ENCODE peak calls at places on chromosomes 3 and 15, in four cellular contexts. M is thyroid gland, K is K562, D is heart left ventricle. I is an unnamed sample.

GRCh38 chr3:95154775-95155174 is 1091.9 kb downstream of the NSUN3 start:
- DNase-seq in K (no peak), M (no peak), D (no peak), I (no peak)

GRCh38 chr3:24496529-24497482 is 2.2 kb upstream of the THRB start:
- DNase-seq in K (peak; percentile 92), D (peak; percentile 85), M (peak; percentile 89), I (peak; percentile 94)

GRCh38 chr3:34783881-34784280 is 855.4 kb upstream of the ARPP21 start:
- DNase-seq in M (no peak), D (no peak), K (no peak), I (no peak)

GRCh38 chr15:64695571-64695992 is 79.8 kb downstream of the RBPMS2 start:
- DNase-seq in K (peak; percentile 91), D (no peak), M (no peak), I (peak; percentile 55)

GRCh38 chr3:13607821-13608620 is 59.1 kb downstream of the FBLN2 start:
- DNase-seq in M (no peak), K (no peak), D (peak; percentile 21), I (peak; percentile 8)

GRCh38 chr3:116087431-116087830 is 357.9 kb downstream of the LSAMP start:
- DNase-seq in M (no peak), D (no peak), K (no peak), I (no peak)

GRCh38 chr15:23504003-23504402 is 57.0 kb upstream of the GOLGA6L2 start:
- DNase-seq in M (no peak), D (no peak), K (no peak), I (no peak)

GRCh38 chr3:41448396-41448795 is 249.1 kb downstream of the CTNNB1 start:
- DNase-seq in M (no peak), D (no peak), K (peak; percentile 3), I (no peak)

GRCh38 chr15:66649235-66649984 is 52.6 kb upstream of the SMAD6 start:
- DNase-seq in D (no peak), K (no peak), M (no peak), I (no peak)

GRCh38 chr15:82851981-82852511 is 42.6 kb downstream of the WHAMM start:
- DNase-seq in M (no peak), D (no peak), K (no peak), I (peak; percentile 12)

GRCh38 chr3:146781059-146781458 is 175.9 kb upstream of the PLSCR5 start:
- DNase-seq in K (no peak), D (no peak), M (no peak), I (no peak)

GRCh38 chr3:38519000-38519399 is 22.9 kb downstream of the EXOG start:
- DNase-seq in M (no peak), K (no peak), D (no peak), I (no peak)

GRCh38 chr3:30578479-30578878 is 27.9 kb upstream of the TGFBR2 start:
- DNase-seq in K (no peak), D (peak; percentile 46), M (no peak), I (no peak)

GRCh38 chr3:39103324-39103693 is 4.1 kb downstream of the GORASP1 start:
- DNase-seq in D (no peak), M (no peak), K (peak; percentile 22), I (no peak)

GRCh38 chr3:127458698-127459097 is 131.8 kb downstream of the TPRA1 start:
- DNase-seq in K (peak; percentile 41), M (peak; percentile 20), D (no peak), I (peak; percentile 12)

GRCh38 chr3:29274667-29275066 is 6.2 kb upstream of the RBMS3 start:
- DNase-seq in M (no peak), D (no peak), K (no peak), I (no peak)

GRCh38 chr3:127226946-127227842 is 34.3 kb downstream of the PRR23E start:
- DNase-seq in M (no peak), D (no peak), K (peak; percentile 9), I (peak; percentile 15)

GRCh38 chr15:88658972-88659931 is 20.4 kb downstream of the ISG20 start:
- DNase-seq in D (no peak), M (no peak), K (no peak), I (no peak)

GRCh38 chr15:89774492-89774891 is 1.6 kb upstream of the MESP2 start:
- DNase-seq in M (no peak), K (no peak), D (no peak), I (no peak)

GRCh38 chr3:112979244-112979832 is 4.4 kb upstream of the CD200R1 start:
- DNase-seq in M (no peak), K (peak; percentile 31), D (no peak), I (no peak)

GRCh38 chr3:69212411-69213160 is 90.2 kb upstream of the LMOD3 start:
- DNase-seq in K (peak; percentile 5), D (no peak), M (no peak), I (no peak)

GRCh38 chr15:56734013-56734625 is 810 bp upstream of the ZNF280D start:
- DNase-seq in D (no peak), M (peak; percentile 11), K (peak; percentile 21), I (no peak)

GRCh38 chr15:96276438-96277210 is 53.9 kb upstream of the NR2F2 start:
- DNase-seq in D (no peak), M (no peak), K (no peak), I (no peak)

GRCh38 chr3:110900583-110900982 is 171.0 kb upstream of the NECTIN3 start:
- DNase-seq in D (no peak), K (no peak), M (no peak), I (no peak)

GRCh38 chr3:4533489-4534443 is 40.6 kb downstream of the ITPR1 start:
- DNase-seq in D (no peak), M (peak; percentile 97), K (peak; percentile 90), I (peak; percentile 40)

GRCh38 chr3:121759541-121760202 is 10.1 kb upstream of the GOLGB1 start:
- DNase-seq in K (no peak), D (no peak), M (no peak), I (no peak)

GRCh38 chr15:75420698-75421097 is 30.8 kb downstream of the SIN3A start:
- DNase-seq in K (no peak), D (no peak), M (no peak), I (no peak)

GRCh38 chr15:88057836-88058235 is 198.7 kb downstream of the NTRK3 start:
- DNase-seq in M (no peak), D (no peak), K (no peak), I (no peak)

GRCh38 chr3:152611905-152612304 is 223.0 kb upstream of the P2RY1 start:
- DNase-seq in D (no peak), M (peak; percentile 42), K (no peak), I (no peak)

GRCh38 chr15:60471314-60471713 is 7.6 kb downstream of the ICE2 start:
- DNase-seq in D (no peak), K (no peak), M (no peak), I (no peak)

GRCh38 chr15:89993344-89993743 is 7.8 kb upstream of the ZNF710 start:
- DNase-seq in M (no peak), K (no peak), D (no peak), I (no peak)

GRCh38 chr3:132262956-132263355 is 54.3 kb upstream of the ACP3 start:
- DNase-seq in M (no peak), K (no peak), D (no peak), I (no peak)
- TF ChIP-seq POLR2A in M (no peak), K (no peak), D (no peak), I (no peak)

DNA sequence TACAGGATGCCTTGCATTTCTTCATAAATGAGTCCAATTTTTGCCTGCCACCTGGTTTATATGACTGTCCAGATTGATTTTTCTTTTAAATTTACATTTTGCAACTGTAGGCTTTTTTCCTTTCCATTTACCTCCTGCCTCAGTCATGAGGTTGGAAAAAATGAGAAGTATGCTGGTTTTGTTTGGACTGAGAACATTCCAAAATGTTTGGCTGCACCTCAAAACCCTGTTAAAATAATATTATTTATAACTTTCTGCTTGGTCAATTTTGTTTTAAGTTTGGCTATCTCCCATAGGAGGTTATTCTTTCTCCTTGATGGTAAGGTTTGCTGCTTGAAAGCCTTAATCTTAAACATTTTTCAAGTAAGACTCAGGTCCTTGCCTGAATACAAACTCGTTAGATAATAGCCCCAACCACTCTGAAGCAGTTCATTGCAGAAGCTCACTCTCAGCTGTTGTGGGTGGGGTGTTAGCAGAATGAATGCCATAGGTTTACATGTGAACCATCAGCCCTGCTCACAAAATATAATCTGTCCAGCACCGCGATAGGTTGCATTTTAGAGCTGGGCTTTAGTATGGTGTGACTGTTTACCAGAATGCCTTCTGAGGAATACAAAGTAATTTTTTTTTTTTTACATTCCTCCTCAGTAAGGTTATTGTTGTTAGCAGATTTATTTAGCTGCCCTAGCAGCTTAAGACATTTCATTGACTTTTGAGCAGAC is 630.9 kb upstream of the KCNMB2 start:
- DNase-seq in D (no peak), M (peak; percentile 28), K (no peak), I (no peak)
- TF ChIP-seq POLR2A in D (no peak), M (peak; percentile 14), K (no peak), I (no peak)

DNA sequence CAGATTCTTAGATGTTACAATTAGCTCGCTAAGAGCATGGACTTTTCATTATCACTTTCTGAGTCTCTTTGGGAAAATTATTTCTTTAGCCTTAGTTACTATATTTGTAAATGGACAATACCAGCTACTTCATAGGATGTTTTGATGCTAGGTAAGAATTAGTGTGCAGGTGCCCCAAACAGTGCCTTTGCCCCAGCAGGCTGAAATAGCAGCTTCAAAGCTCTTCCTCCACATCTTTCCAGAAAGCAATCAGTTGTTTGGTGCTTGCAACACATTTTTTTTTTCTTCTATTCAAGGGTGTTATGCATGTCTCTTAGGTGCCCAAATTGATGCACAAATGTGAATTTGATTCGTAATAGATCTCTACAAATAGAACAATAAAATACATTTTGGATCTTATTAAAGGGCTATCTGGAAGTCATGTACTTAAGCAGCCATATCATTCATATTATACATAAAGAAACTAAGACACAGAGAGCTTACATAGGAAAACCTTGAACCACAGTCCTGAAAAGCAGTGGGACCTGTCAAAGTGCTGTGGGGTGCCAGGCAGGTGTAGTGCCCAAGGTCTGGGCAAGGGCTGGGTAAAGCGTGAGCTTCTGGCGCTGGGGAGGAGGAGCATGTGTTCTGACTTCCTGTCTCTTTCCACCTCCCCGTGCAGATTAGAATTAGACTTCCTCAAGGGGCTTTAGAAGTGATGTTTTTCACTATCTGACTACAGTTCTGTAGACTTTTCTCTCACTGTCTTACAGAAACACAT is 62.9 kb downstream of the FNDC3B start:
- DNase-seq in M (peak; percentile 33), K (no peak), D (no peak), I (peak; percentile 64)
- TF ChIP-seq POLR2A in M (no peak), K (no peak), D (no peak), I (no peak)

GRCh38 chr3:56683122-56683817 is at the start of gene TASOR:
- DNase-seq in M (peak; percentile 76), D (peak; percentile 86), K (peak; percentile 87), I (peak; percentile 82)
- TF ChIP-seq POLR2A in M (peak; percentile 84), D (peak; percentile 84), K (no peak), I (no peak)